ENCODE peak calls at places on chromosomes 11 and 22, in eight cellular contexts. One of them, this sample, is unnamed.

GRCh38 chr11:87425391-87425790 is 387.7 kb downstream of the TMEM135 start:
- DNase-seq in activated naive CD8-positive, alpha-beta T cell treated with anti-CD3 and anti-CD28 coated beads, Interleukin-2, amount 10 ng/mL, durations not matched to agents 7 days and 5 days: no peak
- DNase-seq in iPS-NIHi11: no peak
- DNase-seq in Panc1: no peak
- DNase-seq in iPS DF 19.7: no peak
- DNase-seq in progenitor cell of endocrine pancreas: no peak
- DNase-seq in activated T-helper 1 cell treated with anti-CD3 and anti-CD28 coated beads, Interleukin-2, amount 50 U/mL, for 16 hours: no peak
- DNase-seq in nephron progenitor cell: no peak
- DNase-seq in this sample: no peak

GRCh38 chr11:121372671-121373429 is 79.3 kb upstream of the SORL1 start:
- DNase-seq in activated naive CD8-positive, alpha-beta T cell treated with anti-CD3 and anti-CD28 coated beads, Interleukin-2, amount 10 ng/mL, durations not matched to agents 7 days and 5 days: no peak
- DNase-seq in iPS-NIHi11: peak
- DNase-seq in Panc1: no peak
- DNase-seq in iPS DF 19.7: peak
- DNase-seq in progenitor cell of endocrine pancreas: no peak
- DNase-seq in activated T-helper 1 cell treated with anti-CD3 and anti-CD28 coated beads, Interleukin-2, amount 50 U/mL, for 16 hours: no peak
- DNase-seq in nephron progenitor cell: no peak
- DNase-seq in this sample: no peak

GRCh38 chr11:78310500-78310909 is 107.1 kb downstream of the GAB2 start:
- DNase-seq in activated naive CD8-positive, alpha-beta T cell treated with anti-CD3 and anti-CD28 coated beads, Interleukin-2, amount 10 ng/mL, durations not matched to agents 7 days and 5 days: no peak
- DNase-seq in iPS-NIHi11: no peak
- DNase-seq in Panc1: no peak
- DNase-seq in iPS DF 19.7: no peak
- DNase-seq in progenitor cell of endocrine pancreas: no peak
- DNase-seq in activated T-helper 1 cell treated with anti-CD3 and anti-CD28 coated beads, Interleukin-2, amount 50 U/mL, for 16 hours: no peak
- DNase-seq in nephron progenitor cell: no peak
- DNase-seq in this sample: no peak

GRCh38 chr22:29793396-29793795 is 26.2 kb downstream of the UQCR10 start:
- DNase-seq in activated naive CD8-positive, alpha-beta T cell treated with anti-CD3 and anti-CD28 coated beads, Interleukin-2, amount 10 ng/mL, durations not matched to agents 7 days and 5 days: no peak
- DNase-seq in iPS-NIHi11: no peak
- DNase-seq in Panc1: no peak
- DNase-seq in iPS DF 19.7: no peak
- DNase-seq in progenitor cell of endocrine pancreas: no peak
- DNase-seq in activated T-helper 1 cell treated with anti-CD3 and anti-CD28 coated beads, Interleukin-2, amount 50 U/mL, for 16 hours: no peak
- DNase-seq in nephron progenitor cell: no peak
- DNase-seq in this sample: no peak

GRCh38 chr22:39710380-39711117 is 140.0 kb downstream of the CACNA1I start:
- DNase-seq in activated naive CD8-positive, alpha-beta T cell treated with anti-CD3 and anti-CD28 coated beads, Interleukin-2, amount 10 ng/mL, durations not matched to agents 7 days and 5 days: no peak
- DNase-seq in iPS-NIHi11: no peak
- DNase-seq in Panc1: no peak
- DNase-seq in iPS DF 19.7: no peak
- DNase-seq in progenitor cell of endocrine pancreas: no peak
- DNase-seq in activated T-helper 1 cell treated with anti-CD3 and anti-CD28 coated beads, Interleukin-2, amount 50 U/mL, for 16 hours: no peak
- DNase-seq in nephron progenitor cell: no peak
- DNase-seq in this sample: no peak

GRCh38 chr11:128988224-128988970 is 45.7 kb upstream of the TP53AIP1 start:
- DNase-seq in activated naive CD8-positive, alpha-beta T cell treated with anti-CD3 and anti-CD28 coated beads, Interleukin-2, amount 10 ng/mL, durations not matched to agents 7 days and 5 days: no peak
- DNase-seq in iPS-NIHi11: no peak
- DNase-seq in Panc1: no peak
- DNase-seq in iPS DF 19.7: no peak
- DNase-seq in progenitor cell of endocrine pancreas: no peak
- DNase-seq in activated T-helper 1 cell treated with anti-CD3 and anti-CD28 coated beads, Interleukin-2, amount 50 U/mL, for 16 hours: no peak
- DNase-seq in nephron progenitor cell: no peak
- DNase-seq in this sample: no peak

GRCh38 chr11:45473491-45473890 is 187.3 kb upstream of the SYT13 start:
- DNase-seq in activated naive CD8-positive, alpha-beta T cell treated with anti-CD3 and anti-CD28 coated beads, Interleukin-2, amount 10 ng/mL, durations not matched to agents 7 days and 5 days: no peak
- DNase-seq in iPS-NIHi11: peak
- DNase-seq in Panc1: no peak
- DNase-seq in iPS DF 19.7: no peak
- DNase-seq in progenitor cell of endocrine pancreas: no peak
- DNase-seq in activated T-helper 1 cell treated with anti-CD3 and anti-CD28 coated beads, Interleukin-2, amount 50 U/mL, for 16 hours: no peak
- DNase-seq in nephron progenitor cell: no peak
- DNase-seq in this sample: no peak

GRCh38 chr11:75406338-75406777 is 7.0 kb downstream of the RPS3 start:
- DNase-seq in activated naive CD8-positive, alpha-beta T cell treated with anti-CD3 and anti-CD28 coated beads, Interleukin-2, amount 10 ng/mL, durations not matched to agents 7 days and 5 days: no peak
- DNase-seq in iPS-NIHi11: no peak
- DNase-seq in Panc1: no peak
- DNase-seq in iPS DF 19.7: no peak
- DNase-seq in progenitor cell of endocrine pancreas: no peak
- DNase-seq in activated T-helper 1 cell treated with anti-CD3 and anti-CD28 coated beads, Interleukin-2, amount 50 U/mL, for 16 hours: no peak
- DNase-seq in nephron progenitor cell: no peak
- DNase-seq in this sample: no peak

GRCh38 chr11:35424157-35424945 is 5.0 kb upstream of the SLC1A2 start:
- DNase-seq in activated naive CD8-positive, alpha-beta T cell treated with anti-CD3 and anti-CD28 coated beads, Interleukin-2, amount 10 ng/mL, durations not matched to agents 7 days and 5 days: no peak
- DNase-seq in iPS-NIHi11: no peak
- DNase-seq in Panc1: no peak
- DNase-seq in iPS DF 19.7: no peak
- DNase-seq in progenitor cell of endocrine pancreas: no peak
- DNase-seq in activated T-helper 1 cell treated with anti-CD3 and anti-CD28 coated beads, Interleukin-2, amount 50 U/mL, for 16 hours: no peak
- DNase-seq in nephron progenitor cell: no peak
- DNase-seq in this sample: no peak

GRCh38 chr22:49789289-49790141 is 38.2 kb downstream of the BRD1 start:
- DNase-seq in activated naive CD8-positive, alpha-beta T cell treated with anti-CD3 and anti-CD28 coated beads, Interleukin-2, amount 10 ng/mL, durations not matched to agents 7 days and 5 days: peak
- DNase-seq in iPS-NIHi11: no peak
- DNase-seq in Panc1: no peak
- DNase-seq in iPS DF 19.7: no peak
- DNase-seq in progenitor cell of endocrine pancreas: no peak
- DNase-seq in activated T-helper 1 cell treated with anti-CD3 and anti-CD28 coated beads, Interleukin-2, amount 50 U/mL, for 16 hours: no peak
- DNase-seq in nephron progenitor cell: no peak
- DNase-seq in this sample: no peak

GRCh38 chr11:9066432-9066925 is 24.9 kb downstream of the SCUBE2 start:
- DNase-seq in activated naive CD8-positive, alpha-beta T cell treated with anti-CD3 and anti-CD28 coated beads, Interleukin-2, amount 10 ng/mL, durations not matched to agents 7 days and 5 days: no peak
- DNase-seq in iPS-NIHi11: no peak
- DNase-seq in Panc1: no peak
- DNase-seq in iPS DF 19.7: no peak
- DNase-seq in progenitor cell of endocrine pancreas: no peak
- DNase-seq in activated T-helper 1 cell treated with anti-CD3 and anti-CD28 coated beads, Interleukin-2, amount 50 U/mL, for 16 hours: no peak
- DNase-seq in nephron progenitor cell: no peak
- DNase-seq in this sample: no peak

GRCh38 chr11:33663121-33663520 is 37.5 kb downstream of the C11orf91 start:
- DNase-seq in activated naive CD8-positive, alpha-beta T cell treated with anti-CD3 and anti-CD28 coated beads, Interleukin-2, amount 10 ng/mL, durations not matched to agents 7 days and 5 days: no peak
- DNase-seq in iPS-NIHi11: no peak
- DNase-seq in Panc1: no peak
- DNase-seq in iPS DF 19.7: no peak
- DNase-seq in progenitor cell of endocrine pancreas: no peak
- DNase-seq in activated T-helper 1 cell treated with anti-CD3 and anti-CD28 coated beads, Interleukin-2, amount 50 U/mL, for 16 hours: no peak
- DNase-seq in nephron progenitor cell: no peak
- DNase-seq in this sample: no peak

GRCh38 chr11:2652857-2653643 is 46.7 kb downstream of the KCNQ1OT1 start:
- DNase-seq in activated naive CD8-positive, alpha-beta T cell treated with anti-CD3 and anti-CD28 coated beads, Interleukin-2, amount 10 ng/mL, durations not matched to agents 7 days and 5 days: no peak
- DNase-seq in iPS-NIHi11: peak
- DNase-seq in Panc1: no peak
- DNase-seq in iPS DF 19.7: no peak
- DNase-seq in progenitor cell of endocrine pancreas: no peak
- DNase-seq in activated T-helper 1 cell treated with anti-CD3 and anti-CD28 coated beads, Interleukin-2, amount 50 U/mL, for 16 hours: no peak
- DNase-seq in nephron progenitor cell: no peak
- DNase-seq in this sample: no peak

GRCh38 chr11:109062445-109062844 is 359.5 kb upstream of the C11orf87 start:
- DNase-seq in activated naive CD8-positive, alpha-beta T cell treated with anti-CD3 and anti-CD28 coated beads, Interleukin-2, amount 10 ng/mL, durations not matched to agents 7 days and 5 days: no peak
- DNase-seq in iPS-NIHi11: no peak
- DNase-seq in Panc1: no peak
- DNase-seq in iPS DF 19.7: no peak
- DNase-seq in progenitor cell of endocrine pancreas: no peak
- DNase-seq in activated T-helper 1 cell treated with anti-CD3 and anti-CD28 coated beads, Interleukin-2, amount 50 U/mL, for 16 hours: no peak
- DNase-seq in nephron progenitor cell: no peak
- DNase-seq in this sample: no peak

GRCh38 chr11:12174145-12175143 is 64.1 kb downstream of the MICAL2 start:
- DNase-seq in activated naive CD8-positive, alpha-beta T cell treated with anti-CD3 and anti-CD28 coated beads, Interleukin-2, amount 10 ng/mL, durations not matched to agents 7 days and 5 days: no peak
- DNase-seq in iPS-NIHi11: no peak
- DNase-seq in Panc1: no peak
- DNase-seq in iPS DF 19.7: no peak
- DNase-seq in progenitor cell of endocrine pancreas: no peak
- DNase-seq in activated T-helper 1 cell treated with anti-CD3 and anti-CD28 coated beads, Interleukin-2, amount 50 U/mL, for 16 hours: no peak
- DNase-seq in nephron progenitor cell: no peak
- DNase-seq in this sample: no peak

GRCh38 chr22:48981671-48982070 is 846.0 kb downstream of the BRD1 start:
- DNase-seq in activated naive CD8-positive, alpha-beta T cell treated with anti-CD3 and anti-CD28 coated beads, Interleukin-2, amount 10 ng/mL, durations not matched to agents 7 days and 5 days: no peak
- DNase-seq in iPS-NIHi11: no peak
- DNase-seq in Panc1: no peak
- DNase-seq in iPS DF 19.7: no peak
- DNase-seq in progenitor cell of endocrine pancreas: no peak
- DNase-seq in activated T-helper 1 cell treated with anti-CD3 and anti-CD28 coated beads, Interleukin-2, amount 50 U/mL, for 16 hours: no peak
- DNase-seq in nephron progenitor cell: no peak
- DNase-seq in this sample: no peak

GRCh38 chr11:68974421-68975194 is 6.2 kb downstream of the MRGPRD start:
- DNase-seq in activated naive CD8-positive, alpha-beta T cell treated with anti-CD3 and anti-CD28 coated beads, Interleukin-2, amount 10 ng/mL, durations not matched to agents 7 days and 5 days: peak
- DNase-seq in iPS-NIHi11: peak
- DNase-seq in Panc1: no peak
- DNase-seq in iPS DF 19.7: peak
- DNase-seq in progenitor cell of endocrine pancreas: no peak
- DNase-seq in activated T-helper 1 cell treated with anti-CD3 and anti-CD28 coated beads, Interleukin-2, amount 50 U/mL, for 16 hours: no peak
- DNase-seq in nephron progenitor cell: no peak
- DNase-seq in this sample: no peak

GRCh38 chr11:131254254-131254653 is 116.2 kb upstream of the NTM start:
- DNase-seq in activated naive CD8-positive, alpha-beta T cell treated with anti-CD3 and anti-CD28 coated beads, Interleukin-2, amount 10 ng/mL, durations not matched to agents 7 days and 5 days: no peak
- DNase-seq in iPS-NIHi11: no peak
- DNase-seq in Panc1: no peak
- DNase-seq in iPS DF 19.7: peak
- DNase-seq in progenitor cell of endocrine pancreas: no peak
- DNase-seq in activated T-helper 1 cell treated with anti-CD3 and anti-CD28 coated beads, Interleukin-2, amount 50 U/mL, for 16 hours: no peak
- DNase-seq in nephron progenitor cell: no peak
- DNase-seq in this sample: no peak

GRCh38 chr22:30969532-30970355 is 679 bp downstream of the TUG1 start:
- DNase-seq in activated naive CD8-positive, alpha-beta T cell treated with anti-CD3 and anti-CD28 coated beads, Interleukin-2, amount 10 ng/mL, durations not matched to agents 7 days and 5 days: no peak
- DNase-seq in iPS-NIHi11: no peak
- DNase-seq in Panc1: no peak
- DNase-seq in iPS DF 19.7: peak
- DNase-seq in progenitor cell of endocrine pancreas: no peak
- DNase-seq in activated T-helper 1 cell treated with anti-CD3 and anti-CD28 coated beads, Interleukin-2, amount 50 U/mL, for 16 hours: peak
- DNase-seq in nephron progenitor cell: no peak
- DNase-seq in this sample: no peak

GRCh38 chr11:117998201-117998579 is 12.0 kb downstream of the IL10RA start:
- DNase-seq in activated naive CD8-positive, alpha-beta T cell treated with anti-CD3 and anti-CD28 coated beads, Interleukin-2, amount 10 ng/mL, durations not matched to agents 7 days and 5 days: no peak
- DNase-seq in iPS-NIHi11: no peak
- DNase-seq in Panc1: no peak
- DNase-seq in iPS DF 19.7: no peak
- DNase-seq in progenitor cell of endocrine pancreas: no peak
- DNase-seq in activated T-helper 1 cell treated with anti-CD3 and anti-CD28 coated beads, Interleukin-2, amount 50 U/mL, for 16 hours: no peak
- DNase-seq in nephron progenitor cell: no peak
- DNase-seq in this sample: no peak

GRCh38 chr11:19088791-19089190 is 28.2 kb upstream of the ZDHHC13 start:
- DNase-seq in activated naive CD8-positive, alpha-beta T cell treated with anti-CD3 and anti-CD28 coated beads, Interleukin-2, amount 10 ng/mL, durations not matched to agents 7 days and 5 days: no peak
- DNase-seq in iPS-NIHi11: no peak
- DNase-seq in Panc1: no peak
- DNase-seq in iPS DF 19.7: no peak
- DNase-seq in progenitor cell of endocrine pancreas: no peak
- DNase-seq in activated T-helper 1 cell treated with anti-CD3 and anti-CD28 coated beads, Interleukin-2, amount 50 U/mL, for 16 hours: no peak
- DNase-seq in nephron progenitor cell: no peak
- DNase-seq in this sample: no peak